ENCODE peak calls at places on chromosome 12, in four cellular contexts. E is effector CD8-positive, alpha-beta T cell; N is T-helper 2 cell; Y is H54. P is an unnamed sample.

GRCh38 chr12:93366427-93366826 is 11.3 kb upstream of the NUDT4 start:
- DNase-seq in E (no peak), N (no peak), Y (no peak), P (no peak)

GRCh38 chr12:49552014-49552413 is 13.2 kb downstream of the KCNH3 start:
- DNase-seq in N (no peak), Y (no peak), E (no peak), P (no peak)

GRCh38 chr12:114669501-114670256 is 14.3 kb downstream of the TBX3 start:
- DNase-seq in Y (no peak), E (no peak), N (no peak), P (no peak)

GRCh38 chr12:80778005-80778541 is 61.4 kb downstream of the MYF5 start:
- DNase-seq in Y (no peak), N (no peak), E (no peak), P (peak; percentile 67)

GRCh38 chr12:127588224-127588623 is 678.7 kb upstream of the TMEM132C start:
- DNase-seq in Y (peak; percentile 5), N (no peak), E (no peak), P (no peak)

GRCh38 chr12:87678453-87678852 is 350.7 kb downstream of the C12orf50 start:
- DNase-seq in Y (no peak), E (no peak), N (no peak), P (no peak)

GRCh38 chr12:54413284-54414190 is 5.5 kb downstream of the ITGA5 start:
- DNase-seq in Y (no peak), N (peak; percentile 91), E (peak; percentile 72), P (no peak)

GRCh38 chr12:109477963-109478315 is 505 bp downstream of the UBE3B start:
- DNase-seq in E (no peak), Y (no peak), N (no peak), P (no peak)

GRCh38 chr12:1391722-1392121 is 202.7 kb downstream of the FBXL14 start:
- DNase-seq in N (no peak), E (no peak), Y (no peak), P (no peak)

GRCh38 chr12:79174656-79175055 is 310.1 kb downstream of the SYT1 start:
- DNase-seq in Y (no peak), N (no peak), E (no peak), P (no peak)

GRCh38 chr12:92278378-92278828 is 132.8 kb upstream of the BTG1 start:
- DNase-seq in E (no peak), Y (no peak), N (no peak), P (no peak)

GRCh38 chr12:666066-666465 is 2.8 kb upstream of the NINJ2 start:
- DNase-seq in Y (no peak), E (no peak), N (no peak), P (no peak)

GRCh38 chr12:24197517-24197916 is 248.0 kb upstream of the SOX5 start:
- DNase-seq in Y (no peak), N (no peak), E (no peak), P (no peak)

GRCh38 chr12:22850185-22850584 is 225.2 kb downstream of the ETNK1 start:
- DNase-seq in Y (no peak), N (no peak), E (no peak), P (no peak)

GRCh38 chr12:46831335-46832083 is 5.7 kb upstream of the SLC38A4 start:
- DNase-seq in Y (no peak), E (no peak), N (no peak), P (no peak)

GRCh38 chr12:72057330-72057911 is 118.8 kb downstream of the TPH2 start:
- DNase-seq in E (no peak), Y (no peak), N (no peak), P (no peak)

GRCh38 chr12:48061943-48062719 is 43.7 kb downstream of the SENP1 start:
- DNase-seq in Y (no peak), E (no peak), N (no peak), P (no peak)

GRCh38 chr12:85266391-85266790 is 13.6 kb upstream of the ALX1 start:
- DNase-seq in E (no peak), N (no peak), Y (no peak), P (no peak)

GRCh38 chr12:121170581-121171260 is 38.0 kb downstream of the P2RX7 start:
- DNase-seq in E (no peak), Y (peak; percentile 26), N (no peak), P (no peak)

GRCh38 chr12:114696443-114697245 is 12.7 kb upstream of the TBX3 start:
- DNase-seq in E (no peak), Y (no peak), N (no peak), P (no peak)

GRCh38 chr12:19190292-19191031 is 60.9 kb downstream of the PLEKHA5 start:
- DNase-seq in E (no peak), Y (no peak), N (no peak), P (no peak)

GRCh38 chr12:113061061-113061694 is 4.6 kb downstream of the DTX1 start:
- DNase-seq in E (no peak), Y (no peak), N (no peak), P (no peak)

GRCh38 chr12:15268927-15269552 is 47.8 kb upstream of the RERG start:
- DNase-seq in N (peak; percentile 4), Y (peak; percentile 18), E (no peak), P (peak; percentile 14)

GRCh38 chr12:3293446-3294161 is 197.4 kb upstream of the PRMT8 start:
- DNase-seq in Y (peak; percentile 40), E (no peak), N (no peak), P (peak; percentile 80)

GRCh38 chr12:116381744-116382455 is 104.4 kb upstream of the MED13L start:
- DNase-seq in Y (peak; percentile 73), N (no peak), E (no peak), P (peak; percentile 61)

GRCh38 chr12:19191563-19191962 is 62.0 kb downstream of the PLEKHA5 start:
- DNase-seq in Y (no peak), E (no peak), N (no peak), P (no peak)

GRCh38 chr12:11085419-11085818 is 6.7 kb downstream of the TAS2R43 start:
- DNase-seq in Y (no peak), E (no peak), N (no peak), P (no peak)

GRCh38 chr12:6769003-6769389 is 2.8 kb downstream of the PTMS start:
- DNase-seq in N (no peak), E (no peak), Y (no peak), P (no peak)

GRCh38 chr12:3980504-3981272 is 107.5 kb upstream of the PARP11 start:
- DNase-seq in E (no peak), N (no peak), Y (no peak), P (no peak)

GRCh38 chr12:45989857-45990467 is 412 bp downstream of the SCAF11 start:
- DNase-seq in N (peak; percentile 45), E (peak; percentile 43), Y (peak; percentile 23), P (peak; percentile 82)

GRCh38 chr12:113358381-113359132 is at the start of gene PLBD2:
- DNase-seq in Y (peak; percentile 91), N (peak; percentile 90), E (peak; percentile 95), P (peak; percentile 87)

GRCh38 chr12:75641031-75641780 is 129.8 kb upstream of the KRR1 start:
- DNase-seq in Y (peak; percentile 27), N (peak; percentile 10), E (no peak), P (no peak)

GRCh38 chr12:57477710-57478681 is 1.7 kb downstream of the ARHGAP9 start:
- DNase-seq in N (peak; percentile 64), Y (no peak), E (peak; percentile 14), P (no peak)

GRCh38 chr12:32053881-32054624 is 52.6 kb upstream of the BICD1 start:
- DNase-seq in Y (no peak), N (no peak), E (no peak), P (no peak)

GRCh38 chr12:64900540-64900939 is 76.1 kb downstream of the TBC1D30 start:
- DNase-seq in N (no peak), E (no peak), Y (no peak), P (no peak)

GRCh38 chr12:1126089-1126488 is 135.1 kb downstream of the ERC1 start:
- DNase-seq in E (no peak), N (peak; percentile 19), Y (no peak), P (no peak)

GRCh38 chr12:6476496-6476895 is 6.0 kb upstream of the VAMP1 start:
- DNase-seq in N (no peak), Y (no peak), E (no peak), P (no peak)

GRCh38 chr12:108346727-108347710 is 7.9 kb upstream of the CMKLR1 start:
- DNase-seq in N (no peak), Y (no peak), E (no peak), P (no peak)

GRCh38 chr12:125634813-125635212 is 569.6 kb downstream of the AACS start:
- DNase-seq in E (no peak), N (no peak), Y (no peak), P (no peak)

P was measured in T1000.